ENCODE peak calls at places on chromosome 20, in five cellular contexts. C, D, A, I and E are unnamed samples.

GRCh38 chr20:15654208-15654649 is 919.0 kb downstream of the KIF16B start:
- DNase-seq in C (no peak), D (no peak), A (peak; percentile 54), I (peak; percentile 74), E (no peak)

GRCh38 chr20:61812121-61812520 is 253.6 kb downstream of the TAF4 start:
- DNase-seq in C (peak; percentile 69), A (no peak), I (no peak), D (no peak), E (no peak)

GRCh38 chr20:63101781-63102719 is 95.3 kb upstream of the BHLHE23 start:
- DNase-seq in C (peak; percentile 93), A (peak; percentile 37), D (no peak), I (peak; percentile 63), E (peak; percentile 82)

GRCh38 chr20:31594558-31595379 is 10.3 kb upstream of the ID1 start:
- DNase-seq in D (no peak), A (peak; percentile 57), C (no peak), I (peak; percentile 42), E (no peak)

GRCh38 chr20:19463597-19463996 is 251.2 kb downstream of the SLC24A3 start:
- DNase-seq in D (no peak), I (no peak), A (no peak), C (no peak), E (no peak)

GRCh38 chr20:51382986-51383821 is 159.3 kb downstream of the NFATC2 start:
- DNase-seq in A (peak; percentile 62), D (no peak), I (no peak), C (no peak), E (no peak)

GRCh38 chr20:62875419-62876355 is 14.1 kb upstream of the TCFL5 start:
- DNase-seq in D (no peak), C (peak; percentile 98), I (peak; percentile 90), A (peak; percentile 66), E (no peak)

GRCh38 chr20:680638-681037 is 5.0 kb upstream of the SCRT2 start:
- DNase-seq in A (no peak), C (peak; percentile 42), I (no peak), D (no peak), E (no peak)

GRCh38 chr20:6519556-6519955 is 247.9 kb upstream of the BMP2 start:
- DNase-seq in C (no peak), A (no peak), I (no peak), D (no peak), E (no peak)

GRCh38 chr20:52493177-52493711 is 301.7 kb upstream of the ZFP64 start:
- DNase-seq in D (peak; percentile 33), I (no peak), C (no peak), A (no peak), E (no peak)

GRCh38 chr20:21433329-21433890 is 36.1 kb upstream of the NKX2-4 start:
- DNase-seq in I (no peak), A (no peak), C (peak; percentile 22), D (no peak), E (no peak)

GRCh38 chr20:47461120-47461685 is 40.5 kb upstream of the NCOA3 start:
- DNase-seq in A (no peak), D (no peak), C (no peak), I (no peak), E (no peak)

GRCh38 chr20:8368680-8369079 is 236.6 kb downstream of the PLCB1 start:
- DNase-seq in A (no peak), C (no peak), D (no peak), I (no peak), E (no peak)

GRCh38 chr20:37358366-37359150 is 12.6 kb downstream of the SRC start:
- DNase-seq in D (no peak), I (no peak), C (peak; percentile 27), A (no peak), E (no peak)

GRCh38 chr20:25145131-25145530 is 50.4 kb upstream of the ENTPD6 start:
- DNase-seq in I (no peak), C (no peak), A (no peak), D (no peak), E (no peak)

GRCh38 chr20:43571310-43571709 is 12.5 kb downstream of the SGK2 start:
- DNase-seq in I (no peak), D (no peak), A (no peak), C (no peak), E (no peak)

DNA sequence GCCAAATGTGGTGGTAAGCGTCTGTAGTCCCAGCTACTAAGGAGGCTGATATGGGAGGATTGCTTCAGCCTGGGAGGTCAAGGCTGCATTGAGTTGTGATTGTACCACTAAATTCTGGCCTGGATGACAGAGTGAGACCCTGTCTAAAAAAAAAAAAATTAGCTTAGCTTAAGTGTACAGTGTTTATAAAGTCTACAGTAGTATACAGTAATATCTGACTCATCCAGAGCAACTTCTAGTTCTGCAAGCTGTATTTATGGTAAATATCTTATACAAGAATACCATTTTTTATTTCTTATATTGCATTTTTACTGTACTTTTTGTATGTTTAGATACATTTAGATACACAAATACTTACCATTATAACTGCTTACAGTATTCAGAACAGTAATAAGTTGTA is 58.1 kb downstream of the UQCC1 start:
- DNase-seq in I (no peak), C (no peak), D (no peak), A (no peak), E (no peak)
- H3K36me3 ChIP-seq in I (no peaks in the 10 kb centered on the region), C (peaks cover 37% of the 10 kb centered on the region), D (peaks cover 2% of the 10 kb centered on the region), A (no peaks in the 10 kb centered on the region), E (peaks cover 18% of the 10 kb centered on the region)

DNA sequence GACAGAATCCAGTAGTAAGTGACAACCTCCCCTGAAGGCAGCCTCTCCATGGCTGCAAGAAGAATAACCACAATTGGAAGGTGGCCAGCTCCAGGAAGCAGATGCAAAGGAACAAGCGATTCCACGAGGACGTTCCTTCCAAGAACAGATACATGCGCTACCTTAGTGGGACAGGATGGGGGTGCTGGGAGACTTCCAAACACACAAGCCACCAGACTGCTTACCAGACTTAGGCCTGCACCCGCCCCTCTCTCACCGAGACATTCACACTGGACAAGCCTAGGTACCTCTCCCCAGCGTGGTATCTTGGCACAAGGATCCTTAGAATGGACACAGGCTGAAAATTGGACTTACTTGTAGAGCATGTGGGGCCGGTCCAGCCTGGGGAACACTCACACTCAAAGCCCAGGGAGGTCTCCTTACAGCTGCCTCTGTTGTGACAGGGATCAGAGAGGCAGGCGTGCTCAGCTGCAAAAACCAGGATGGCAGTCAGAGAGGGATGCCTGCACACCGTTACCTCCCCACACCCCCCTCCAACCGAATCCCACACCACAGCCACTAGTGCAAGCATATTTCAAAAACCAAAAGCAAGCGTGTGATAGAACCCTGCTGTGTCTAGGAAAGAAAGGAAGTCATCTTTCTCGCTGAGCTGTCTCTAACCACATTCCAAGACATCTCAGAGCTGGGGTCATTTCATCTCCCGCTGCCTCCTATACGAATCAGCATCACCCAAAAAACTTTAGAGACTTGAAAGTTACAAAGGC is 22.4 kb downstream of the JAG1 start:
- DNase-seq in C (no peak), I (no peak), A (no peak), D (no peak), E (no peak)
- H3K36me3 ChIP-seq in C (peaks cover 59% of the 10 kb centered on the region), I (peaks cover 11% of the 10 kb centered on the region), A (peaks cover 17% of the 10 kb centered on the region), D (peaks cover 16% of the 10 kb centered on the region), E (no peaks in the 10 kb centered on the region)

DNA sequence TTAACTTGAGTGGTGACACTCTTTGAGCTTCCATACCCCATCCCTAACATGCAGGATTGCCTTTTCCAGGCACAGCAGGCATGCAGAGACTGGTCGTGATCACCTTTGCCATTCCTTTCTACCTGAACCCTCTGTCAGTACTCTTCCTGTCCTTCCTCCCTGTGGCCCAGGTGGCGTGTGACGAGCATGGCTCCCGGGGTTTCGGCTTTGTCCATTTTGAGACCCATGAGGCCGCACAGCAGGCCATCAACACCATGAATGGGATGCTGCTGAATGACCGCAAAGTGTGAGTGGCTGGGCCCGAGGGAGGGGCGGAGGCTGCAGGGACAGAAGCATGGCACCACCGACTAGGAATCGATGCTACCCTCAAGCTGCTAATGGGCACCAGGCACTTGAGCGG is 6.7 kb downstream of the PABPC1L start:
- DNase-seq in C (no peak), D (no peak), A (no peak), I (peak; percentile 15), E (no peak)
- H3K36me3 ChIP-seq in C (peaks cover 38% of the 10 kb centered on the region), D (peaks cover 11% of the 10 kb centered on the region), A (no peaks in the 10 kb centered on the region), I (no peaks in the 10 kb centered on the region), E (peaks cover 3% of the 10 kb centered on the region)

DNA sequence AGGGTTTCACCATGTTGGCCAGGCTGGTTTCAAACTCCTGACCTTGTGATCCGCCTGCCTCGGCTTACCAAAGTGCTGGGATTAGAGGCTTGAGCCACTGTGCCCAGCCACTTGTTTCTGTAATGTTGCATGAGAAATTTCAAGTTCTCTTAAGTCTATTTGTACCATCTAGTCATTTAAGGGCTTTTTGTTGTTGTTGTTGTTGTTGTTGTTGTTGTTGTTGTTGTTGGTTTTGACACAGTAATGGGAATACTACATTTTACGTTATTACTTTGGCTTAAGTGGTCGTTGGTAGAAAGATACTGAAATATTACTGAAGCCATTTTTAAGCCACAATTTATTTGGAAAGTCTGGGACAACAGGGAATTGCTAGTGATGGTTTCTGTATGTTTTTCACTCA is 52.0 kb downstream of the CSE1L start:
- DNase-seq in C (no peak), A (no peak), I (no peak), D (no peak), E (no peak)
- H3K36me3 ChIP-seq in C (peaks cover 59% of the 10 kb centered on the region), A (peaks cover 8% of the 10 kb centered on the region), I (peaks cover 25% of the 10 kb centered on the region), D (peaks cover 7% of the 10 kb centered on the region), E (peaks cover 35% of the 10 kb centered on the region)